ENCODE peak calls at places on chromosome 16, in nine cellular contexts. V, B, T, M, A, W, F, H and R are unnamed samples.

GRCh38 chr16:54060599-54061355 is 225.8 kb downstream of the IRX3 start:
- DNase-seq in V (no peak), B (no peak), T (no peak), M (no peak), A (no peak), W (no peak), F (no peak), H (no peak), R (no peak)

GRCh38 chr16:26806641-26807040 is 260.1 kb upstream of the C16orf82 start:
- DNase-seq in V (no peak), B (no peak), T (no peak), M (no peak), A (no peak), W (no peak), F (no peak), H (no peak), R (no peak)

GRCh38 chr16:49605536-49606241 is 232.1 kb downstream of the C16orf78 start:
- DNase-seq in V (no peak), B (no peak), T (no peak), M (no peak), A (no peak), W (no peak), F (no peak), H (no peak), R (no peak)

GRCh38 chr16:63925221-63925620 is 1196.6 kb downstream of the CDH11 start:
- DNase-seq in V (no peak), B (no peak), T (no peak), M (no peak), A (no peak), W (no peak), F (no peak), H (no peak), R (no peak)

GRCh38 chr16:14510939-14511797 is 118.9 kb downstream of the PARN start:
- DNase-seq in V (no peak), B (no peak), T (peak), M (peak), A (peak), W (peak), F (no peak), H (no peak), R (no peak)

GRCh38 chr16:52837251-52837650 is 215.4 kb downstream of the CHD9NB start:
- DNase-seq in V (no peak), B (no peak), T (peak), M (peak), A (peak), W (no peak), F (no peak), H (no peak), R (no peak)

GRCh38 chr16:87201052-87201451 is 116.1 kb downstream of the C16orf95 start:
- DNase-seq in V (peak), B (peak), T (peak), M (peak), A (peak), W (peak), F (no peak), H (peak), R (no peak)

GRCh38 chr16:57720142-57720575 is 15.4 kb upstream of the KATNB1 start:
- DNase-seq in V (peak), B (no peak), T (peak), M (peak), A (peak), W (peak), F (no peak), H (no peak), R (no peak)

GRCh38 chr16:85570735-85571562 is 42.2 kb upstream of the GSE1 start:
- DNase-seq in V (peak), B (no peak), T (no peak), M (no peak), A (no peak), W (no peak), F (peak), H (peak), R (no peak)

GRCh38 chr16:58433569-58433951 is 41.3 kb downstream of the GINS3 start:
- DNase-seq in V (no peak), B (no peak), T (no peak), M (no peak), A (no peak), W (peak), F (no peak), H (no peak), R (no peak)

GRCh38 chr16:87895641-87896141 is 26.4 kb upstream of the SLC7A5 start:
- DNase-seq in V (no peak), B (no peak), T (peak), M (no peak), A (no peak), W (peak), F (peak), H (no peak), R (no peak)

GRCh38 chr16:9706217-9706616 is 476.0 kb downstream of the GRIN2A start:
- DNase-seq in V (no peak), B (no peak), T (no peak), M (no peak), A (no peak), W (peak), F (no peak), H (no peak), R (no peak)

GRCh38 chr16:47753620-47754019 is 292.5 kb downstream of the PHKB start:
- DNase-seq in V (no peak), B (no peak), T (no peak), M (no peak), A (no peak), W (no peak), F (no peak), H (no peak), R (no peak)

GRCh38 chr16:65808735-65809134 is 557.8 kb upstream of the CDH5 start:
- DNase-seq in V (no peak), B (no peak), T (no peak), M (no peak), A (no peak), W (no peak), F (no peak), H (no peak), R (no peak)

GRCh38 chr16:80994451-80994850 is 12.2 kb downstream of the CMC2 start:
- DNase-seq in V (no peak), B (no peak), T (peak), M (peak), A (peak), W (no peak), F (no peak), H (no peak), R (no peak)

GRCh38 chr16:87178977-87179376 is 138.2 kb downstream of the C16orf95 start:
- DNase-seq in V (peak), B (peak), T (peak), M (no peak), A (peak), W (no peak), F (no peak), H (peak), R (no peak)

GRCh38 chr16:11164482-11165270 is 91.3 kb downstream of the SOCS1 start:
- DNase-seq in V (no peak), B (no peak), T (no peak), M (no peak), A (no peak), W (no peak), F (no peak), H (no peak), R (no peak)
- TF ChIP-seq CTCF in V (no peak), B (no peak), T (no peak), M (no peak), A (no peak), W (no peak), F (no peak), H (no peak), R (no peak)

DNA sequence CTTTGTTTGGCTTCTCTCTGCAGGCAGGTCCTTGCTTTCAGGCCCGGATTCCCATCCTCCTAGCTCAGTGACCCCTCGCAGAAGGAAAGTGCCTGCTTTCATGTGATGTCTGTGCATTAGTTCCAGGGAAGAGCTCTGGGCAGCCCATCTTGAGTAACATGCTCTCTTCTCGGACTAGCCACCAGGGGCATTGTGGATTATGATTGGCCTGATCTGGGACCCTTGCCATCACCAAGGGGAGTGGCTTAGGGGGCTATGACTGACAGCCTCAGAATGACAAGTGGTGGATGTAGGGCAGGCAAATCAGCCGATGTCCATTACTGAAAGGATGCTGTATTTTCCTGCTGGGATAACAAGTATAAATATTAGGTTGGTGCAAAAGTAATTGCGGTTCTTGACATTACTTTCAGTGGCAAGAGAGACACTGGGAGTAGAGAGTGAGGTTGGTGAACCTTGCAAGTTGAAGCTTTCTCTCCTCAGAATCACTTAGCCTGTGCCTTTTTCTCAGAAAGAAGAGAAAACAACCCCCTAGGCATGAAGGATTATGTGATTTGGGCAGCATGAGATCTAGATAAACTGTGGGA is 71.5 kb upstream of the MPHOSPH6 start:
- DNase-seq in V (no peak), B (no peak), T (no peak), M (no peak), A (no peak), W (no peak), F (no peak), H (no peak), R (no peak)
- TF ChIP-seq CTCF in V (no peak), B (no peak), T (no peak), M (no peak), A (no peak), W (no peak), F (no peak), H (no peak), R (no peak)

DNA sequence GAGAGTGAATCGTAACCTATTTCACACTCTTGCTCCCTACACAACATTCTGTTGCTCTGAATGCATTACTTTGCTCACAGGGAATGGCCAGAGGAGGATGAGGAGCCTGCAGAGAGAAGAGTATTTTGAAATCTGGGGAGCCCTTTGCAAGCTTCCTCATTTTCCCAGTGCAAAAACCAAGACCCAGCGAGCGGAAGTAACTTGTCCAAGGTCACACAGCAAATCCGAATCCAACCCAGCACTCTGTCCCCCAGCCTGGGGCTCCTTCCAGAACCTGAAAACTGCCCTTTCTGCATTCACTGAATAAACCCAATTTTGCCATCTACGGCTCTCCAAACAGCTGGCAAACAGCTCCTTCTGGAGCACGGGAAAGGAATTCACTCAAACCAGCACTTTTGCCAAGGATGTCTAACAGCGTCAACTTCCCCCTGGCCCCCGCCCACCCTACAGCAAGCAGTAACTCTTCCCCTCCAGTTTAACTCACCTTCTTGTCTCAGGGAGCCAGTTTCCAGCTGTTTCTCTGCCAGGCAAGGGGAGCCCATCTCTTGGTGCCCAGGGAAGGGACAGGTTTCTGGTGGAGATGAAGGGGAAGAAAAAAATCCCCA is 524 bp downstream of the KCNG4 start:
- DNase-seq in V (no peak), B (no peak), T (peak), M (no peak), A (no peak), W (no peak), F (no peak), H (no peak), R (no peak)
- TF ChIP-seq CTCF in V (no peak), B (no peak), T (no peak), M (no peak), A (no peak), W (no peak), F (no peak), H (no peak), R (no peak)

GRCh38 chr16:743794-744500 is 3.1 kb upstream of the CIAO3 start:
- DNase-seq in V (no peak), B (no peak), T (no peak), M (no peak), A (no peak), W (no peak), F (no peak), H (no peak), R (no peak)
- TF ChIP-seq CTCF in V (no peak), B (no peak), T (no peak), M (no peak), A (peak), W (peak), F (no peak), H (no peak), R (no peak)

DNA sequence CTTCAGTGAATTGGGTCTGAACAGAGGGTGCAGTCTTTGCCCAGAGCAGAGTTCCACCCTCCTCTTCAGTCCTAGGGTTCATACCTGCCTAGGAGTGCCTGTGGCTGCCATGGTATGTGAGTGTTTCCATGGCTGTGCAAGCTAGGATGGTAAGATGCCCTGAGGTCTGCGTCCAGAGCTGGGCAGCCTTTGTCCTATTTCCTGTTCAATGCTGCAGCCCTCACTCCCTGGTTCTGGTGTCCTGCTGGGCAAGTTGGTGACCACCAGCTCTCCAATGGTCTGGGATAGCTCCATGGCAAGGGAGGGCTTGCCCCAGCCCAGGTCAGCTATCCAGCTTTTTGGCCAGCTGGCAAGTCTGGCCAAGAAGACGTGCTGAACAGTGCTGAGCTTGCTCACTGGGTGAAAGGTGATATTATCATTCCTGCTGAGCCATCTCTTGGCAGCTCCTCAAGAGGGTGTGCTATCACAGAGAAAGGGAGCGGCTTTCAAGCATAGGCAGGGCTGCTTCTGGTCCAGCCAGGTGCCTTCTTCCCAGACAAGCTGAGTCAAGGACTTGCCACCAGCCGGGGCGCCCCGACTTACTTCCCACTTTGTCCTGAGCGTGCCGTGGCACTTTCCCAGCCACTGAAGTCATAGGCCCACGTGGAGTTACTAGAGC is 13.0 kb upstream of the NFATC3 start:
- DNase-seq in V (no peak), B (peak), T (peak), M (peak), A (peak), W (peak), F (no peak), H (no peak), R (no peak)
- TF ChIP-seq CTCF in V (no peak), B (no peak), T (no peak), M (no peak), A (no peak), W (no peak), F (no peak), H (no peak), R (no peak)

GRCh38 chr16:24539295-24539849 is at the start of gene RBBP6:
- DNase-seq in V (peak), B (peak), T (peak), M (peak), A (peak), W (peak), F (peak), H (peak), R (peak)
- TF ChIP-seq CTCF in V (peak), B (peak), T (peak), M (peak), A (peak), W (peak), F (no peak), H (peak), R (no peak)